ENCODE peak calls at places on chromosomes 4 and X, in seven cellular contexts. One of them, this sample, is unnamed. For H3K4me1, the result is how much of the 10 kb centered on the place peaks cover.

GRCh38 chr4:176792348-176793059 is at the start of gene VEGFC:
- DNase-seq in suprapubic skin: peak
- DNase-seq in ovary: peak
- DNase-seq in stomach: peak
- DNase-seq in A549: no peak
- DNase-seq in SK-N-SH: peak
- DNase-seq in sigmoid colon: peak
- DNase-seq in this sample: peak

GRCh38 chr4:146132445-146132844 is 43.1 kb upstream of the LSM6 start:
- DNase-seq in suprapubic skin: no peak
- DNase-seq in ovary: no peak
- DNase-seq in stomach: no peak
- DNase-seq in A549: no peak
- DNase-seq in SK-N-SH: no peak
- DNase-seq in sigmoid colon: no peak
- DNase-seq in this sample: no peak

GRCh38 chrX:51894697-51895336 is 1.4 kb downstream of the MAGED1 start:
- DNase-seq in suprapubic skin: no peak
- DNase-seq in ovary: peak
- DNase-seq in stomach: no peak
- DNase-seq in A549: no peak
- DNase-seq in SK-N-SH: peak
- DNase-seq in sigmoid colon: peak
- DNase-seq in this sample: peak

GRCh38 chrX:69153060-69153730 is 12.1 kb downstream of the PJA1 start:
- DNase-seq in suprapubic skin: no peak
- DNase-seq in ovary: no peak
- DNase-seq in stomach: no peak
- DNase-seq in A549: no peak
- DNase-seq in SK-N-SH: peak
- DNase-seq in sigmoid colon: peak
- DNase-seq in this sample: no peak

GRCh38 chr4:79650217-79650616 is 242.2 kb upstream of the GK2 start:
- DNase-seq in suprapubic skin: no peak
- DNase-seq in ovary: no peak
- DNase-seq in stomach: no peak
- DNase-seq in A549: no peak
- DNase-seq in SK-N-SH: no peak
- DNase-seq in sigmoid colon: no peak
- DNase-seq in this sample: no peak

GRCh38 chrX:153665726-153666306 is 7.8 kb downstream of the PNCK start:
- DNase-seq in suprapubic skin: no peak
- DNase-seq in ovary: no peak
- DNase-seq in stomach: no peak
- DNase-seq in A549: no peak
- DNase-seq in SK-N-SH: no peak
- DNase-seq in sigmoid colon: peak
- DNase-seq in this sample: no peak

GRCh38 chrX:115689931-115690330 is 129.0 kb downstream of the PLS3 start:
- DNase-seq in suprapubic skin: no peak
- DNase-seq in ovary: no peak
- DNase-seq in stomach: no peak
- DNase-seq in A549: no peak
- DNase-seq in SK-N-SH: no peak
- DNase-seq in sigmoid colon: no peak
- DNase-seq in this sample: no peak

GRCh38 chrX:150269613-150270254 is 93.4 kb upstream of the MAMLD1 start:
- DNase-seq in suprapubic skin: no peak
- DNase-seq in ovary: no peak
- DNase-seq in stomach: peak
- DNase-seq in A549: peak
- DNase-seq in SK-N-SH: peak
- DNase-seq in sigmoid colon: no peak
- DNase-seq in this sample: no peak

GRCh38 chr4:63717384-63717783 is 691.9 kb downstream of the TECRL start:
- DNase-seq in suprapubic skin: no peak
- DNase-seq in ovary: no peak
- DNase-seq in stomach: no peak
- DNase-seq in A549: peak
- DNase-seq in SK-N-SH: peak
- DNase-seq in sigmoid colon: no peak
- DNase-seq in this sample: no peak

GRCh38 chr4:136751530-136751929 is 780.8 kb downstream of the PCDH18 start:
- DNase-seq in suprapubic skin: no peak
- DNase-seq in ovary: no peak
- DNase-seq in stomach: no peak
- DNase-seq in A549: no peak
- DNase-seq in SK-N-SH: no peak
- DNase-seq in sigmoid colon: no peak
- DNase-seq in this sample: no peak

GRCh38 chr4:1789552-1789951 is 3.5 kb upstream of the FGFR3 start:
- DNase-seq in suprapubic skin: no peak
- DNase-seq in ovary: no peak
- DNase-seq in stomach: no peak
- DNase-seq in A549: no peak
- DNase-seq in SK-N-SH: no peak
- DNase-seq in sigmoid colon: no peak
- DNase-seq in this sample: no peak

GRCh38 chr4:142940614-142941013 is 94.5 kb upstream of the INPP4B start:
- DNase-seq in suprapubic skin: no peak
- DNase-seq in ovary: no peak
- DNase-seq in stomach: peak
- DNase-seq in A549: no peak
- DNase-seq in SK-N-SH: peak
- DNase-seq in sigmoid colon: no peak
- DNase-seq in this sample: no peak
- TF ChIP-seq EP300 in suprapubic skin: no peak
- TF ChIP-seq EP300 in ovary: no peak
- TF ChIP-seq EP300 in stomach: no peak
- TF ChIP-seq EP300 in A549: no peak
- TF ChIP-seq EP300 in SK-N-SH: no peak
- TF ChIP-seq EP300 in sigmoid colon: no peak
- TF ChIP-seq EP300 in this sample: no peak

GRCh38 chrX:77946571-77946970 is 22.9 kb downstream of the PGAM4 start:
- DNase-seq in suprapubic skin: no peak
- DNase-seq in ovary: no peak
- DNase-seq in stomach: no peak
- DNase-seq in A549: no peak
- DNase-seq in SK-N-SH: no peak
- DNase-seq in sigmoid colon: no peak
- DNase-seq in this sample: no peak
- H3K4me1 ChIP-seq in suprapubic skin: under half
- H3K4me1 ChIP-seq in ovary: under half
- H3K4me1 ChIP-seq in stomach: under half
- H3K4me1 ChIP-seq in A549: under half
- H3K4me1 ChIP-seq in SK-N-SH: under half
- H3K4me1 ChIP-seq in sigmoid colon: under half
- H3K4me1 ChIP-seq in this sample: under half

DNA sequence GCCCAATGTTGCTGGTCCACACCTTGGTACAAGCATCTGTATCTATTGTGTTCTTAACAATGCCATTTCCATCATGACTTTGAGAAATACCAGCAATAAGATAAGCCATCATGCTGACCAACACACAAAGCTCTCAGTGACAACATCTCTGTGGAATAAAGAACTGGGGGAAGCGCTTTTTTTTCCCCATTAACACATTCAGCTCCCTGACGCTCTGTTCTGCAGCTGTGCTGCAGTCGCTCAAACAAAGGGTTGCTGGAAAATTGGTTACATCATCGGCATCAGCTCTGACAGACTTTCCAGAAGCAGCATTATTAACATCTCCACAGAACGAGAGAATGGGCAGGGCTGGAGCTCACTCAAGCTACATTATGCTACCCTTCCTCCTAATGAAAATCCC is 39.9 kb downstream of the DCX start:
- DNase-seq in suprapubic skin: no peak
- DNase-seq in ovary: no peak
- DNase-seq in stomach: no peak
- DNase-seq in A549: no peak
- DNase-seq in SK-N-SH: no peak
- DNase-seq in sigmoid colon: no peak
- DNase-seq in this sample: no peak
- TF ChIP-seq EP300 in suprapubic skin: no peak
- TF ChIP-seq EP300 in ovary: no peak
- TF ChIP-seq EP300 in stomach: no peak
- TF ChIP-seq EP300 in A549: no peak
- TF ChIP-seq EP300 in SK-N-SH: no peak
- TF ChIP-seq EP300 in sigmoid colon: no peak
- TF ChIP-seq EP300 in this sample: no peak

GRCh38 chr4:184441461-184442392 is 32.6 kb downstream of the IRF2 start:
- DNase-seq in suprapubic skin: no peak
- DNase-seq in ovary: peak
- DNase-seq in stomach: no peak
- DNase-seq in A549: no peak
- DNase-seq in SK-N-SH: no peak
- DNase-seq in sigmoid colon: no peak
- DNase-seq in this sample: no peak

GRCh38 chr4:184439856-184440592 is 34.3 kb downstream of the IRF2 start:
- DNase-seq in suprapubic skin: no peak
- DNase-seq in ovary: peak
- DNase-seq in stomach: peak
- DNase-seq in A549: no peak
- DNase-seq in SK-N-SH: no peak
- DNase-seq in sigmoid colon: no peak
- DNase-seq in this sample: no peak

GRCh38 chr4:184439386-184439785 is 35.0 kb downstream of the IRF2 start:
- DNase-seq in suprapubic skin: no peak
- DNase-seq in ovary: no peak
- DNase-seq in stomach: no peak
- DNase-seq in A549: no peak
- DNase-seq in SK-N-SH: no peak
- DNase-seq in sigmoid colon: no peak
- DNase-seq in this sample: no peak

GRCh38 chr4:184443318-184443717 is 31.0 kb downstream of the IRF2 start:
- DNase-seq in suprapubic skin: no peak
- DNase-seq in ovary: no peak
- DNase-seq in stomach: no peak
- DNase-seq in A549: no peak
- DNase-seq in SK-N-SH: no peak
- DNase-seq in sigmoid colon: no peak
- DNase-seq in this sample: no peak

GRCh38 chr4:184440593-184441358 is 33.6 kb downstream of the IRF2 start:
- DNase-seq in suprapubic skin: no peak
- DNase-seq in ovary: no peak
- DNase-seq in stomach: no peak
- DNase-seq in A549: no peak
- DNase-seq in SK-N-SH: no peak
- DNase-seq in sigmoid colon: no peak
- DNase-seq in this sample: no peak
- H3K4me1 ChIP-seq in suprapubic skin: under half
- H3K4me1 ChIP-seq in ovary: under half
- H3K4me1 ChIP-seq in stomach: half or more
- H3K4me1 ChIP-seq in A549: under half
- H3K4me1 ChIP-seq in SK-N-SH: under half
- H3K4me1 ChIP-seq in sigmoid colon: under half
- H3K4me1 ChIP-seq in this sample: under half

This sample was measured in transverse colon.